ENCODE peak calls at places on chromosome 10, in four cellular contexts. X is ovary, V is fibroblast of the conjunctiva, Q is endothelial cell. K is an unnamed sample.

GRCh38 chr10:131697461-131698128 is 203.2 kb upstream of the PPP2R2D start:
- DNase-seq in X (no peak), V (no peak), Q (no peak), K (no peak)

GRCh38 chr10:69679736-69680135 is 49.7 kb downstream of the FAM241B start:
- DNase-seq in X (no peak), V (no peak), Q (no peak), K (no peak)

GRCh38 chr10:28492556-28492955 is 40.4 kb upstream of the WAC start:
- DNase-seq in X (no peak), V (no peak), Q (no peak), K (no peak)

GRCh38 chr10:49585387-49585786 is 24.7 kb upstream of the SLC18A3 start:
- DNase-seq in X (no peak), V (no peak), Q (no peak), K (no peak)

GRCh38 chr10:112471878-112472487 is 25.0 kb downstream of the VTI1A start:
- DNase-seq in X (no peak), V (peak; percentile 62), Q (no peak), K (peak; percentile 83)

GRCh38 chr10:132591166-132591971 is 53.8 kb downstream of the INPP5A start:
- DNase-seq in X (no peak), V (no peak), Q (no peak), K (no peak)

GRCh38 chr10:21509391-21510217 is 15.9 kb downstream of the SKIDA1 start:
- DNase-seq in X (peak; percentile 65), V (no peak), Q (no peak), K (no peak)

GRCh38 chr10:77405771-77406241 is 231.8 kb downstream of the KCNMA1 start:
- DNase-seq in X (peak; percentile 79), V (peak; percentile 49), Q (peak; percentile 34), K (peak; percentile 72)

GRCh38 chr10:133608855-133609254 is 17.7 kb downstream of the FRG2B start:
- DNase-seq in X (no peak), V (no peak), Q (no peak), K (peak; percentile 21)

GRCh38 chr10:79070091-79070610 is 1.4 kb downstream of the ZMIZ1 start:
- DNase-seq in X (peak; percentile 81), V (no peak), Q (peak; percentile 23), K (no peak)

GRCh38 chr10:29643785-29644501 is 9.2 kb upstream of the SVIL start:
- DNase-seq in X (no peak), V (no peak), Q (no peak), K (no peak)

GRCh38 chr10:27474741-27475140 is 29.4 kb upstream of the RAB18 start:
- DNase-seq in X (no peak), V (no peak), Q (no peak), K (no peak)

GRCh38 chr10:123929791-123930190 is 38.2 kb upstream of the CPXM2 start:
- DNase-seq in X (no peak), V (no peak), Q (no peak), K (no peak)

GRCh38 chr10:127302343-127302742 is 106.0 kb upstream of the INSYN2A start:
- DNase-seq in X (no peak), V (no peak), Q (no peak), K (no peak)

GRCh38 chr10:14378387-14378960 is 47.8 kb upstream of the FRMD4A start:
- DNase-seq in X (no peak), V (no peak), Q (no peak), K (no peak)

GRCh38 chr10:125002423-125003145 is 60.7 kb downstream of the ZRANB1 start:
- DNase-seq in X (peak; percentile 35), V (no peak), Q (no peak), K (no peak)

GRCh38 chr10:52390388-52390787 is 76.3 kb downstream of the DKK1 start:
- DNase-seq in X (no peak), V (no peak), Q (no peak), K (no peak)

GRCh38 chr10:29142516-29143314 is 146.2 kb upstream of the LYZL1 start:
- DNase-seq in X (no peak), V (no peak), Q (no peak), K (no peak)

GRCh38 chr10:100129424-100129823 is 47.8 kb upstream of the CPN1 start:
- DNase-seq in X (no peak), V (no peak), Q (peak; percentile 29), K (no peak)

GRCh38 chr10:15504101-15504840 is 133.2 kb upstream of the FAM171A1 start:
- DNase-seq in X (no peak), V (no peak), Q (no peak), K (no peak)

GRCh38 chr10:103745264-103746247 is 109.8 kb downstream of the SH3PXD2A start:
- DNase-seq in X (no peak), V (no peak), Q (no peak), K (peak; percentile 42)

GRCh38 chr10:118343115-118343514 is 991 bp upstream of the FAM204A start:
- DNase-seq in X (no peak), V (no peak), Q (no peak), K (peak; percentile 65)